ENCODE peak calls at places on chromosomes 4 and X, in six cellular contexts. One of them, this sample, is unnamed. For H3K4me1, the result is how much of the 10 kb centered on the place peaks cover.

GRCh38 chr4:70671091-70671490 is 4.8 kb upstream of the JCHAIN start:
- DNase-seq in transverse colon: no peak
- DNase-seq in ovary: no peak
- DNase-seq in pancreas: no peak
- DNase-seq in suprapubic skin: no peak
- DNase-seq in CD8-positive, alpha-beta memory T cell: no peak
- DNase-seq in this sample: no peak

GRCh38 chrX:68041110-68041509 is 392.2 kb downstream of the OPHN1 start:
- DNase-seq in pancreas: no peak
- DNase-seq in ovary: no peak
- DNase-seq in transverse colon: no peak
- DNase-seq in suprapubic skin: no peak
- DNase-seq in CD8-positive, alpha-beta memory T cell: no peak
- DNase-seq in this sample: no peak

GRCh38 chrX:134898450-134898849 is 92.3 kb upstream of the SMIM10 start:
- DNase-seq in ovary: no peak
- DNase-seq in suprapubic skin: no peak
- DNase-seq in transverse colon: no peak
- DNase-seq in CD8-positive, alpha-beta memory T cell: no peak
- DNase-seq in pancreas: no peak
- DNase-seq in this sample: no peak

GRCh38 chr4:127623755-127624087 is 9.0 kb upstream of the INTU start:
- DNase-seq in transverse colon: no peak
- DNase-seq in CD8-positive, alpha-beta memory T cell: no peak
- DNase-seq in ovary: no peak
- DNase-seq in suprapubic skin: no peak
- DNase-seq in pancreas: no peak
- DNase-seq in this sample: peak

GRCh38 chr4:156718226-156718625 is 253.4 kb downstream of the PDGFC start:
- DNase-seq in suprapubic skin: no peak
- DNase-seq in ovary: no peak
- DNase-seq in transverse colon: no peak
- DNase-seq in pancreas: no peak
- DNase-seq in CD8-positive, alpha-beta memory T cell: no peak
- DNase-seq in this sample: peak

GRCh38 chr4:112747035-112747434 is 110.1 kb downstream of the LARP7 start:
- DNase-seq in suprapubic skin: no peak
- DNase-seq in pancreas: no peak
- DNase-seq in transverse colon: no peak
- DNase-seq in ovary: no peak
- DNase-seq in CD8-positive, alpha-beta memory T cell: no peak
- DNase-seq in this sample: no peak

GRCh38 chr4:140238353-140239041 is 84.5 kb upstream of the MAML3 start:
- DNase-seq in transverse colon: peak
- DNase-seq in CD8-positive, alpha-beta memory T cell: no peak
- DNase-seq in ovary: peak
- DNase-seq in suprapubic skin: peak
- DNase-seq in pancreas: peak
- DNase-seq in this sample: peak

GRCh38 chrX:10245901-10246696 is 89.3 kb downstream of the CLCN4 start:
- DNase-seq in transverse colon: no peak
- DNase-seq in pancreas: no peak
- DNase-seq in suprapubic skin: no peak
- DNase-seq in CD8-positive, alpha-beta memory T cell: no peak
- DNase-seq in ovary: no peak
- DNase-seq in this sample: no peak

GRCh38 chr4:3817561-3817960 is 51.4 kb downstream of the ADRA2C start:
- DNase-seq in CD8-positive, alpha-beta memory T cell: no peak
- DNase-seq in ovary: no peak
- DNase-seq in transverse colon: no peak
- DNase-seq in pancreas: no peak
- DNase-seq in suprapubic skin: no peak
- DNase-seq in this sample: no peak

GRCh38 chr4:16034010-16034829 is 49.6 kb downstream of the PROM1 start:
- DNase-seq in ovary: no peak
- DNase-seq in pancreas: no peak
- DNase-seq in CD8-positive, alpha-beta memory T cell: no peak
- DNase-seq in transverse colon: no peak
- DNase-seq in suprapubic skin: no peak
- DNase-seq in this sample: peak

GRCh38 chrX:85897376-85898110 is 149.8 kb downstream of the CHM start:
- DNase-seq in pancreas: no peak
- DNase-seq in CD8-positive, alpha-beta memory T cell: no peak
- DNase-seq in suprapubic skin: no peak
- DNase-seq in ovary: no peak
- DNase-seq in transverse colon: no peak
- DNase-seq in this sample: no peak

GRCh38 chr4:26179316-26179760 is 141.5 kb upstream of the RBPJ start:
- DNase-seq in ovary: no peak
- DNase-seq in transverse colon: no peak
- DNase-seq in suprapubic skin: no peak
- DNase-seq in CD8-positive, alpha-beta memory T cell: no peak
- DNase-seq in pancreas: no peak
- DNase-seq in this sample: no peak

GRCh38 chr4:130808492-130808891 is 1712.5 kb downstream of the C4orf33 start:
- DNase-seq in CD8-positive, alpha-beta memory T cell: no peak
- DNase-seq in pancreas: no peak
- DNase-seq in transverse colon: no peak
- DNase-seq in suprapubic skin: no peak
- DNase-seq in ovary: no peak
- DNase-seq in this sample: peak

GRCh38 chr4:157550028-157550427 is 329.5 kb downstream of the GRIA2 start:
- DNase-seq in pancreas: no peak
- DNase-seq in CD8-positive, alpha-beta memory T cell: no peak
- DNase-seq in ovary: no peak
- DNase-seq in transverse colon: no peak
- DNase-seq in suprapubic skin: no peak
- DNase-seq in this sample: no peak

GRCh38 chrX:154539077-154539476 is 7.6 kb downstream of the G6PD start:
- DNase-seq in CD8-positive, alpha-beta memory T cell: no peak
- DNase-seq in ovary: no peak
- DNase-seq in transverse colon: no peak
- DNase-seq in pancreas: no peak
- DNase-seq in suprapubic skin: no peak
- DNase-seq in this sample: no peak
- H3K4me1 ChIP-seq in CD8-positive, alpha-beta memory T cell: under half
- H3K4me1 ChIP-seq in ovary: under half
- H3K4me1 ChIP-seq in transverse colon: under half
- H3K4me1 ChIP-seq in pancreas: under half
- H3K4me1 ChIP-seq in suprapubic skin: under half
- H3K4me1 ChIP-seq in this sample: under half

DNA sequence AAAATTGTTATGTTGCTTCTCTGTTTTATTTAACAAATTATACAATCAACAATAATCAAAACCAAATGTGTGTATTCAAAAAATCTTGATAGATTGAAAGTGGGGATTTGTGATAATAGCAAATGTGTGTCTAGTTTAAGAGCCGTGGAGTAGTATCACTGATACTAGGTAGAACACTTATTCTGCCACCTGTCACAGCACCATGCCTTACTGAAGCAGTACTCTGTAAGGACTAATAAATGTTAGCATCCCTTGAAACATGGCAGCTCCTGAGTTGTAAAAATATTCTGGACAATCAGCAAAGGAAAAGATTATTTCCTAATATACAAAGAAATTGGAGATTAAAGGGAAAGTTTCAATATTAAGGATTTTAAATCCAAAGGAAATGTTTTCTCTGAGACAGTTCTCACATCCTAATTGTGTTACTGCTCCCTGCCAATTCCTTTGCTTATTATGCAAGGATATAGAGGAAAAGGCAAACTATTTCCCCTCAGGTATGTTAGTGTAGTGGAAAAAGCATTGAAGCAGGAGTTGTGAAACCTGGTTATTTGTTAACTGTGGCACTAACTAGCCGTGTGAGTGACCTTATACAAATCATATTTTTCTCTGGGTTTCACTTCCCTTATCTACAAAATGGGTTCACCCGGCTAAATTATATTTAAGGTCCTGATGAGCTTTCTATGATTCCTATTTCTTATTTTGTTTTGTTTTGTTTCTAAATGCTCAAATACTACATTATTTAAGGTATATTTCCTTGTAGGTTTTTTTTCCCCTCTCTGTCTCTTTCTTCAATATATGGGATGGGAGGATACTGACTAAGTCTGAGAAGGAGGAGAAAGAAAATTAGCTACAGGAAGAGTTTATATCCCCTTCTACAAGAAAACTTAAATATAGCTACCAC is 303.2 kb downstream of the ARHGAP24 start:
- DNase-seq in suprapubic skin: no peak
- DNase-seq in CD8-positive, alpha-beta memory T cell: no peak
- DNase-seq in transverse colon: no peak
- DNase-seq in pancreas: no peak
- DNase-seq in ovary: no peak
- DNase-seq in this sample: peak
- H3K27ac ChIP-seq in suprapubic skin: peak
- H3K27ac ChIP-seq in CD8-positive, alpha-beta memory T cell: no peak
- H3K27ac ChIP-seq in transverse colon: peak
- H3K27ac ChIP-seq in pancreas: peak
- H3K27ac ChIP-seq in ovary: no peak
- H3K27ac ChIP-seq in this sample: no peak

GRCh38 chrX:53714580-53715335 is 28.2 kb upstream of the HUWE1 start:
- DNase-seq in suprapubic skin: no peak
- DNase-seq in ovary: no peak
- DNase-seq in CD8-positive, alpha-beta memory T cell: peak
- DNase-seq in pancreas: no peak
- DNase-seq in transverse colon: peak
- DNase-seq in this sample: peak
- H3K4me1 ChIP-seq in suprapubic skin: under half
- H3K4me1 ChIP-seq in ovary: under half
- H3K4me1 ChIP-seq in CD8-positive, alpha-beta memory T cell: under half
- H3K4me1 ChIP-seq in pancreas: under half
- H3K4me1 ChIP-seq in transverse colon: under half
- H3K4me1 ChIP-seq in this sample: under half

DNA sequence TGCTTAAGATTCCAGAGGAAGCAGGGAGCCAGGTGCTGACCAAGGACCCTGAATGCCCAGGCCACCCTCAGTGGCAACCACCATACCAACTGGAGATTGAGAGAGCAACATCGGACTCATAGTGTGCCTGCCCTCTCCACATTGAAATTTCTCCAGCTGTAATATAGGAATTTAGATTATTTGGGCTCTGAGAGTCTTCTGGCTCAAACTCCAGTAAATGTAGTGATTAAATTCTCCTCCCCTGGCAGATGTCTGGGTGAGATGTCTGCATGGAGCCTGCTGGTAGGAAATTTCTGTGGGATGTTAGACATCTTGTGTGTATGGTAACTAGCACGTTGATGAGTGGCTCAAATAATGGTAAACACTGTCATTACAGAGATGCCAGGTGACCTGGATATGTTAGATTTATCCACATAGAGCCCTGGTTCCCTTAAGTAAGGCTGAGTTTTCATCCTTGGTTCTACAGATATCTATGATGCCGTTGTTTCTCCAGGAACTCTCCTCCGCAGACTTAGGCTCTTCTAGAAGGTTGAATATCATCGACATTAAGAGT is 70.6 kb downstream of the CLNK start:
- DNase-seq in suprapubic skin: no peak
- DNase-seq in ovary: no peak
- DNase-seq in CD8-positive, alpha-beta memory T cell: no peak
- DNase-seq in transverse colon: no peak
- DNase-seq in pancreas: no peak
- DNase-seq in this sample: no peak
- H3K27ac ChIP-seq in suprapubic skin: no peak
- H3K27ac ChIP-seq in ovary: no peak
- H3K27ac ChIP-seq in CD8-positive, alpha-beta memory T cell: no peak
- H3K27ac ChIP-seq in transverse colon: no peak
- H3K27ac ChIP-seq in pancreas: no peak
- H3K27ac ChIP-seq in this sample: no peak

GRCh38 chr4:169652535-169652934 is 32.2 kb downstream of the CLCN3 start:
- DNase-seq in suprapubic skin: no peak
- DNase-seq in pancreas: no peak
- DNase-seq in ovary: no peak
- DNase-seq in transverse colon: no peak
- DNase-seq in CD8-positive, alpha-beta memory T cell: no peak
- DNase-seq in this sample: no peak
- H3K4me1 ChIP-seq in suprapubic skin: under half
- H3K4me1 ChIP-seq in pancreas: under half
- H3K4me1 ChIP-seq in ovary: under half
- H3K4me1 ChIP-seq in transverse colon: under half
- H3K4me1 ChIP-seq in CD8-positive, alpha-beta memory T cell: under half
- H3K4me1 ChIP-seq in this sample: under half

DNA sequence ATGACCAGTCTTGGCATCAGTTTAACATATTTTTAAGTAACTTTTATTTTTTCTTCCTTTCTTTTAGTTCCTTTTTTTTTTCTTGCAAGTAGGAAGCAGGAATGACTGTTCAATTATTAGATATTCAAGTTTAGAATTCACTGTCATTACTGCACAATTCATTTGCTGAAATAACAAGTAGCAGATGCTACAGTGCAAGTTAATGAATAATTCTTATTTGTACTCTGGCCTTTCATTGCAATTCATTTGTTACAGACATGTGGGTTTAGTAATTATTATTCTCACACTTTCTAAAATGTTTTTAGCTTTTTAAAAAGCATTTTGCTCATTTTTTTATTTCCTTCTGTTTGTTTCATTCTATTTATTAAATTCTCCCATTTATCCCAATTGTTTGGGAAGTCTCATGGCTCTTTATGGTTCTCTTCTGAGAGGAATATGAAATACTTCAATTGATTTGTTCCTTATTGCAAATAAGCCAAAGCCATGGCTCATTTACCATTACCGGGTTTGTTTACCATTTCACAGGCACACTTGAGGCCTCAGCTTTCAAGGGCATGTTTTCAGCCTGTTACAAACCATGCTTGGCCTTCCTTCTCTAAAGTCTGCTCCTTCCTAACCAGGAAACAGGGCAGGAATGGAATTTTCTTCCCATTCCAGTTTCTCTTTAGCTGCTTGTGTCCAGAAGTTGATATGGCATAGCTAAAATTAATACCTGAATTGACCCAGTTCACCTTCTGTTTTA is 4.6 kb upstream of the DCAF4L1 start:
- DNase-seq in CD8-positive, alpha-beta memory T cell: no peak
- DNase-seq in suprapubic skin: no peak
- DNase-seq in pancreas: no peak
- DNase-seq in transverse colon: no peak
- DNase-seq in ovary: no peak
- DNase-seq in this sample: no peak
- H3K27ac ChIP-seq in CD8-positive, alpha-beta memory T cell: no peak
- H3K27ac ChIP-seq in suprapubic skin: no peak
- H3K27ac ChIP-seq in pancreas: peak
- H3K27ac ChIP-seq in transverse colon: no peak
- H3K27ac ChIP-seq in ovary: no peak
- H3K27ac ChIP-seq in this sample: no peak

GRCh38 chr4:6802050-6802449 is 19.5 kb downstream of the KIAA0232 start:
- DNase-seq in transverse colon: no peak
- DNase-seq in CD8-positive, alpha-beta memory T cell: no peak
- DNase-seq in suprapubic skin: no peak
- DNase-seq in ovary: no peak
- DNase-seq in pancreas: no peak
- DNase-seq in this sample: no peak
- H3K4me1 ChIP-seq in transverse colon: under half
- H3K4me1 ChIP-seq in CD8-positive, alpha-beta memory T cell: under half
- H3K4me1 ChIP-seq in suprapubic skin: under half
- H3K4me1 ChIP-seq in ovary: under half
- H3K4me1 ChIP-seq in pancreas: under half
- H3K4me1 ChIP-seq in this sample: under half